ENCODE peak calls at places on chromosomes 16 and 17, in six cellular contexts. G, N, J, K, I and M are unnamed samples.

GRCh38 chr17:77946900-77947643 is 11.4 kb upstream of the TNRC6C start:
- DNase-seq in N (no peak), J (no peak), G (no peak), I (no peak), K (no peak), M (no peak)

GRCh38 chr17:4433515-4434031 is at the start of gene SPNS3:
- DNase-seq in J (no peak), N (no peak), K (no peak), I (no peak), G (no peak), M (peak; percentile 11)

GRCh38 chr16:50388491-50388890 is 19.7 kb upstream of the BRD7 start:
- DNase-seq in I (no peak), J (no peak), N (no peak), K (no peak), G (no peak), M (no peak)

GRCh38 chr17:4945944-4946280 is 2.4 kb downstream of the PFN1 start:
- DNase-seq in K (no peak), N (no peak), J (no peak), G (no peak), I (no peak), M (no peak)

GRCh38 chr16:543301-544164 is 16.0 kb downstream of the CAPN15 start:
- DNase-seq in K (no peak), J (no peak), N (no peak), I (no peak), G (no peak), M (no peak)

GRCh38 chr16:88790312-88791150 is 5.5 kb upstream of the PIEZO1 start:
- DNase-seq in K (no peak), G (no peak), N (no peak), I (no peak), J (peak; percentile 45), M (no peak)

GRCh38 chr17:79219208-79219935 is 144.7 kb downstream of the ENGASE start:
- DNase-seq in J (no peak), I (no peak), G (no peak), N (no peak), K (no peak), M (no peak)

GRCh38 chr16:79723583-79724168 is 123.1 kb upstream of the MAF start:
- DNase-seq in I (no peak), K (no peak), G (no peak), N (no peak), J (no peak), M (no peak)

GRCh38 chr17:61128671-61129115 is 270.9 kb upstream of the TBX2 start:
- DNase-seq in K (no peak), I (no peak), N (no peak), G (no peak), J (no peak), M (no peak)

GRCh38 chr17:18141210-18141803 is 32.8 kb downstream of the MYO15A start:
- DNase-seq in N (no peak), J (no peak), K (no peak), G (peak; percentile 65), I (peak; percentile 46), M (no peak)

GRCh38 chr16:84482951-84483881 is 21.2 kb downstream of the MEAK7 start:
- DNase-seq in J (no peak), I (no peak), N (no peak), K (no peak), G (no peak), M (no peak)

GRCh38 chr16:80369559-80369958 is 171.2 kb upstream of the DYNLRB2 start:
- DNase-seq in J (no peak), K (peak; percentile 33), N (no peak), I (peak; percentile 9), G (peak; percentile 31), M (no peak)

GRCh38 chr16:60686824-60687223 is 1349.4 kb downstream of the CDH8 start:
- DNase-seq in I (no peak), K (no peak), G (no peak), J (no peak), N (no peak), M (no peak)
- H3K9me3 ChIP-seq in I (peaks cover 19% of the 10 kb centered on the region), K (peaks cover 7% of the 10 kb centered on the region), G (peaks cover 8% of the 10 kb centered on the region), J (peaks cover 3% of the 10 kb centered on the region), N (no peaks in the 10 kb centered on the region), M (no peaks in the 10 kb centered on the region)

DNA sequence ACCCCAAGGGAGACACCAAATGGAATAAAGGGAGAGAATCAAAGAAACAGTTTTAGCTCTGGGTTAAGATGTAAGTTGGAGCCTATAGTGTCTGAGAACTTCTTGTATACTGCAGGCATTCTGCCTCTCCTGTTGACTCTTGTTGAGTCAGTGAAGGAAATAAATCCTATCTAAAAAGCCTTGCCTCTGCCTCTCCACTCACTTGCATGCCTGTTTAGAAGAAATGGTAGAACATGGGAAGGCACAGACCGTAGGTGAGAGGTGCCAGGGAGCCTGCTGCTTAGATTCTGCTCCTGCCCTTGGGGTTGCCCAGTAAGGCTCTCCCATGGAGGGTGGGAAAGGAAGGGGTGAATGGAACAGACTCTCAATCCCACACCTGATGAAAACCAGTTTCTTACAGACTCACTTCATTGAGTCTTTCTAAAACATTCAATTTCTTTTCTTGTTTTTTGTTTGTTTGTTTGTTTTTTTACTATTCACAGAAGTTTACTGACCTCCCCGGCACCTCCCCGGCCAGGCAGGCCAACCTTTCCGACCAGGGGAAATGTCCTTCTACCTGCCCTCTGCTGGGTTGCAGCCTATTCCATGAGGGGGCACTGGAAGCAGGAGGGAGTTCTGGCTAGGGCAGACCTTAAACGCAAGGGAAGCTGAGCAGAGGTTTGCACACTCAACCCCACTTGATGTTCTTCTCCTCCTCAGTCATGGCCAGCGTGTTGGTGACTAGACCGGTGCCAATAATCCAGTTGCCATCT is 211.7 kb upstream of the WSB1 start:
- DNase-seq in K (no peak), I (no peak), J (no peak), G (no peak), N (no peak), M (no peak)
- H3K9me3 ChIP-seq in K (no peaks in the 10 kb centered on the region), I (no peaks in the 10 kb centered on the region), J (no peaks in the 10 kb centered on the region), G (no peaks in the 10 kb centered on the region), N (no peaks in the 10 kb centered on the region), M (no peaks in the 10 kb centered on the region)

GRCh38 chr16:11685844-11686618 is 17.8 kb downstream of the SNN start:
- DNase-seq in J (no peak), K (no peak), N (no peak), G (no peak), I (no peak), M (no peak)
- H3K9me3 ChIP-seq in J (no peaks in the 10 kb centered on the region), K (no peaks in the 10 kb centered on the region), N (no peaks in the 10 kb centered on the region), G (no peaks in the 10 kb centered on the region), I (no peaks in the 10 kb centered on the region), M (no peaks in the 10 kb centered on the region)

GRCh38 chr16:68548947-68549346 is 9.9 kb downstream of the ZFP90 start:
- DNase-seq in N (no peak), K (no peak), I (no peak), G (no peak), J (no peak), M (no peak)

GRCh38 chr16:68553186-68553585 is 14.1 kb downstream of the ZFP90 start:
- DNase-seq in N (no peak), K (no peak), I (no peak), J (no peak), G (no peak), M (no peak)
- H3K9me3 ChIP-seq in N (peaks cover 82% of the 10 kb centered on the region), K (peaks cover 31% of the 10 kb centered on the region), I (peaks cover 85% of the 10 kb centered on the region), J (peaks cover 35% of the 10 kb centered on the region), G (peaks cover 94% of the 10 kb centered on the region), M (peaks cover 74% of the 10 kb centered on the region)